ENCODE peak calls at places on chromosomes 6 and 20, in nine cellular contexts. I is activated naive CD4-positive, alpha-beta T cell; S is T-helper 2 cell; Z is fibroblast of pulmonary artery; R is NCI-H510A treated with DMSO at 0.1 percent for 48 hours; W is GM20000; H is GM03348; O is T1000; U is GM12892. M is an unnamed sample.

GRCh38 chr6:127302728-127303675 is 36.3 kb downstream of the RNF146 start:
- DNase-seq in I (peak; percentile 14), S (no peak), Z (peak; percentile 72), R (peak; percentile 40), W (peak; percentile 45), H (peak; percentile 68), O (no peak), U (no peak), M (no peak)

GRCh38 chr6:94052754-94053153 is 633.4 kb upstream of the EPHA7 start:
- DNase-seq in I (no peak), S (no peak), Z (peak; percentile 6), R (no peak), W (no peak), H (no peak), O (no peak), U (no peak), M (no peak)

GRCh38 chr20:18304618-18305017 is 16.3 kb downstream of the ZNF133 start:
- DNase-seq in I (no peak), S (no peak), Z (no peak), R (no peak), W (no peak), H (no peak), O (no peak), U (no peak), M (no peak)

GRCh38 chr20:15875446-15875845 is 697.8 kb downstream of the KIF16B start:
- DNase-seq in I (no peak), S (no peak), Z (no peak), R (no peak), W (no peak), H (no peak), O (no peak), U (no peak), M (no peak)

GRCh38 chr6:135722182-135722581 is 129.3 kb upstream of the PDE7B start:
- DNase-seq in I (no peak), S (no peak), Z (no peak), R (no peak), W (no peak), H (no peak), O (no peak), U (no peak), M (no peak)

GRCh38 chr6:45946352-45946751 is 69.3 kb downstream of the CLIC5 start:
- DNase-seq in I (no peak), S (no peak), Z (peak; percentile 74), R (no peak), W (no peak), H (peak; percentile 89), O (no peak), U (no peak), M (no peak)

GRCh38 chr6:63558270-63558669 is 14.0 kb upstream of the LOC128125822 start:
- DNase-seq in I (no peak), S (no peak), Z (no peak), R (no peak), W (no peak), H (no peak), O (no peak), U (no peak), M (no peak)

GRCh38 chr6:141482773-141483172 is 650.0 kb upstream of the GJE1 start:
- DNase-seq in I (no peak), S (no peak), Z (no peak), R (no peak), W (no peak), H (no peak), O (no peak), U (no peak), M (no peak)

GRCh38 chr6:150866147-150867073 is 908 bp downstream of the MTHFD1L start:
- DNase-seq in I (peak; percentile 72), S (peak; percentile 43), Z (peak; percentile 95), R (peak; percentile 64), W (peak; percentile 96), H (peak; percentile 95), O (peak; percentile 71), U (peak; percentile 81), M (peak; percentile 87)

GRCh38 chr6:156658186-156658585 is 119.0 kb upstream of the ARID1B start:
- DNase-seq in I (no peak), S (no peak), Z (peak; percentile 95), R (no peak), W (no peak), H (peak; percentile 79), O (no peak), U (no peak), M (no peak)

GRCh38 chr6:101391772-101392560 is 1.5 kb upstream of the GRIK2 start:
- DNase-seq in I (no peak), S (no peak), Z (no peak), R (peak; percentile 11), W (no peak), H (no peak), O (peak; percentile 12), U (no peak), M (no peak)

GRCh38 chr6:39882567-39882953 is 51.7 kb downstream of the MOCS1 start:
- DNase-seq in I (no peak), S (no peak), Z (peak; percentile 98), R (no peak), W (no peak), H (peak; percentile 87), O (peak; percentile 18), U (no peak), M (no peak)

GRCh38 chr20:62752671-62753501 is 43.4 kb upstream of the MRGBP start:
- DNase-seq in I (no peak), S (no peak), Z (peak; percentile 23), R (no peak), W (no peak), H (no peak), O (no peak), U (no peak), M (no peak)

GRCh38 chr6:161031721-161032495 is 40.3 kb downstream of the MAP3K4 start:
- DNase-seq in I (no peak), S (no peak), Z (peak; percentile 66), R (no peak), W (no peak), H (peak; percentile 57), O (no peak), U (no peak), M (no peak)

GRCh38 chr6:109804020-109804419 is 112.9 kb downstream of the FIG4 start:
- DNase-seq in I (no peak), S (no peak), Z (no peak), R (no peak), W (no peak), H (no peak), O (no peak), U (no peak), M (no peak)

GRCh38 chr6:24929255-24929654 is 6.5 kb downstream of the RIPOR2 start:
- DNase-seq in I (no peak), S (no peak), Z (no peak), R (no peak), W (no peak), H (no peak), O (no peak), U (no peak), M (no peak)

GRCh38 chr6:20861479-20861878 is 327.2 kb downstream of the CDKAL1 start:
- DNase-seq in I (no peak), S (no peak), Z (no peak), R (no peak), W (no peak), H (no peak), O (no peak), U (no peak), M (no peak)

GRCh38 chr6:38047562-38047961 is 228.0 kb downstream of the ZFAND3 start:
- DNase-seq in I (no peak), S (no peak), Z (no peak), R (no peak), W (no peak), H (no peak), O (no peak), U (no peak), M (no peak)

GRCh38 chr6:3398755-3399671 is 57.8 kb downstream of the SLC22A23 start:
- DNase-seq in I (no peak), S (no peak), Z (no peak), R (no peak), W (no peak), H (no peak), O (no peak), U (no peak), M (no peak)